ENCODE peak calls at places on chromosomes 5 and 9, in six cellular contexts. H is cardiac fibroblast, A is KG1, Q is ovary, E is NCI-H510A, D is NCI-H226. B is an unnamed sample.
A peak's percentile ranks its signal among the peaks of the same experiment; 100 is the strongest.

GRCh38 chr5:10421841-10422691 is 19.6 kb upstream of the ROPN1L start:
- DNase-seq in H (peak; percentile 18), A (peak; percentile 39), Q (no peak), E (no peak), D (no peak), B (no peak)

GRCh38 chr5:134794819-134795218 is 36.2 kb downstream of the DDX46 start:
- DNase-seq in H (no peak), A (no peak), Q (no peak), E (no peak), D (no peak), B (no peak)

GRCh38 chr5:143749581-143750204 is 62.3 kb upstream of the HMHB1 start:
- DNase-seq in H (no peak), A (no peak), Q (no peak), E (no peak), D (no peak), B (peak; percentile 89)

GRCh38 chr5:68344447-68345111 is 129.0 kb downstream of the PIK3R1 start:
- DNase-seq in H (peak; percentile 74), A (no peak), Q (no peak), E (peak; percentile 38), D (peak; percentile 69), B (peak; percentile 65)

GRCh38 chr5:172303090-172303995 is 19.8 kb upstream of the UBTD2 start:
- DNase-seq in H (peak; percentile 20), A (no peak), Q (no peak), E (no peak), D (peak; percentile 41), B (peak; percentile 64)

GRCh38 chr5:136174021-136174659 is 18.8 kb downstream of the SMIM32 start:
- DNase-seq in H (peak; percentile 81), A (no peak), Q (no peak), E (no peak), D (no peak), B (peak; percentile 71)

GRCh38 chr9:120475341-120475740 is 104.6 kb downstream of the CDK5RAP2 start:
- DNase-seq in H (peak; percentile 88), A (no peak), Q (peak; percentile 60), E (no peak), D (no peak), B (peak; percentile 24)

GRCh38 chr9:82495884-82496777 is 507.6 kb downstream of the SPATA31D1 start:
- DNase-seq in H (peak; percentile 22), A (no peak), Q (no peak), E (no peak), D (no peak), B (no peak)

GRCh38 chr9:133347515-133347984 is 381 bp downstream of the MED22 start:
- DNase-seq in H (peak; percentile 31), A (no peak), Q (peak; percentile 70), E (no peak), D (no peak), B (no peak)

GRCh38 chr9:97307091-97307490 is 368 bp upstream of the CCDC180 start:
- DNase-seq in H (peak; percentile 78), A (no peak), Q (peak; percentile 81), E (no peak), D (peak; percentile 21), B (peak; percentile 57)

GRCh38 chr5:43802651-43803050 is 199.7 kb downstream of the NNT start:
- DNase-seq in H (no peak), A (no peak), Q (no peak), E (no peak), D (no peak), B (peak; percentile 3)

GRCh38 chr9:125255781-125256391 is 5.7 kb upstream of the GAPVD1 start:
- DNase-seq in H (peak; percentile 40), A (no peak), Q (no peak), E (no peak), D (no peak), B (no peak)

GRCh38 chr9:30039712-30040111 is 2344.7 kb upstream of the ACO1 start:
- DNase-seq in H (no peak), A (no peak), Q (no peak), E (no peak), D (no peak), B (no peak)

GRCh38 chr5:104937591-104937990 is 1375.0 kb upstream of the NUDT12 start:
- DNase-seq in H (no peak), A (no peak), Q (no peak), E (no peak), D (no peak), B (no peak)

GRCh38 chr9:126147620-126148522 is 178.8 kb upstream of the MVB12B start:
- DNase-seq in H (no peak), A (no peak), Q (no peak), E (no peak), D (no peak), B (no peak)

GRCh38 chr5:72244862-72245371 is 75.1 kb downstream of the MRPS27 start:
- DNase-seq in H (peak; percentile 77), A (no peak), Q (no peak), E (peak; percentile 19), D (peak; percentile 33), B (peak; percentile 88)

GRCh38 chr5:177997319-177997670 is 1.3 kb upstream of the PROP1 start:
- DNase-seq in H (no peak), A (no peak), Q (no peak), E (no peak), D (no peak), B (no peak)

GRCh38 chr9:88533951-88534455 is 975 bp upstream of the NXNL2 start:
- DNase-seq in H (peak; percentile 43), A (no peak), Q (peak; percentile 80), E (no peak), D (peak; percentile 81), B (peak; percentile 76)

GRCh38 chr9:23543420-23543819 is 282.6 kb downstream of the ELAVL2 start:
- DNase-seq in H (no peak), A (no peak), Q (no peak), E (no peak), D (peak; percentile 9), B (no peak)